ENCODE peak calls at places on chromosomes 11 and 22, in eight cellular contexts. Z is A549, N is AG09319, X is NCI-H1048, I is NCI-H226, W is coronary artery, K is renal cortical epithelial cell, P is thoracic aorta. G is an unnamed sample.

GRCh38 chr22:37242395-37242918 is 1.6 kb downstream of the RAC2 start:
- DNase-seq in Z (no peak), N (no peak), X (no peak), I (peak), W (no peak), K (no peak), P (peak), G (no peak)

GRCh38 chr11:118652681-118653181 is 26.7 kb downstream of the TREH start:
- DNase-seq in Z (no peak), N (no peak), X (no peak), I (no peak), W (peak), K (no peak), P (no peak), G (no peak)

GRCh38 chr11:17432041-17432440 is 43.6 kb upstream of the KCNJ11 start:
- DNase-seq in Z (no peak), N (no peak), X (no peak), I (no peak), W (no peak), K (no peak), P (no peak), G (no peak)

GRCh38 chr22:27394806-27395404 is 406.7 kb downstream of the MN1 start:
- DNase-seq in Z (no peak), N (no peak), X (no peak), I (no peak), W (no peak), K (no peak), P (no peak), G (no peak)

GRCh38 chr22:25105817-25106650 is 93.6 kb upstream of the CRYBB3 start:
- DNase-seq in Z (no peak), N (no peak), X (no peak), I (no peak), W (no peak), K (peak), P (no peak), G (no peak)

GRCh38 chr11:28903716-28904115 is 795.5 kb downstream of the METTL15 start:
- DNase-seq in Z (no peak), N (no peak), X (no peak), I (no peak), W (no peak), K (peak), P (no peak), G (no peak)

GRCh38 chr22:17370766-17371181 is 1.5 kb downstream of the CECR2 start:
- DNase-seq in Z (no peak), N (no peak), X (no peak), I (no peak), W (no peak), K (no peak), P (no peak), G (no peak)

GRCh38 chr22:39474351-39474991 is 17.7 kb downstream of the MGAT3 start:
- DNase-seq in Z (no peak), N (no peak), X (no peak), I (no peak), W (no peak), K (no peak), P (no peak), G (no peak)